ENCODE peak calls at places on chromosomes 4 and X, in nine cellular contexts. A is HFF-Myc, N is NCI-H774, R is astrocyte of the spinal cord, F is pancreas, D is MV-4-11, B is fibroblast of the aortic adventitia, Q is left ventricle myocardium inferior, G is colonic mucosa. Y is an unnamed sample.
A peak's percentile ranks its signal among the peaks of the same experiment; 100 is the strongest.

GRCh38 chr4:172692701-172693100 is 475.9 kb upstream of the GALNT7 start:
- DNase-seq in Q (no peak), D (no peak), G (no peak), B (no peak), R (no peak), N (no peak), A (no peak), F (no peak), Y (no peak)

GRCh38 chr4:186149872-186150271 is 41.5 kb upstream of the CYP4V2 start:
- DNase-seq in R (peak; percentile 12), Q (peak; percentile 52), F (peak; percentile 38), G (peak; percentile 49), A (no peak), D (no peak), N (no peak), B (peak; percentile 80), Y (no peak)

GRCh38 chr4:130336585-130337217 is 1240.7 kb downstream of the C4orf33 start:
- DNase-seq in D (no peak), R (peak; percentile 42), A (no peak), F (no peak), B (peak; percentile 51), G (no peak), Q (no peak), N (no peak), Y (no peak)

GRCh38 chr4:106444557-106444956 is 76.0 kb upstream of the GIMD1 start:
- DNase-seq in N (no peak), F (no peak), Q (no peak), A (peak; percentile 57), D (no peak), B (peak; percentile 33), G (no peak), R (peak; percentile 32), Y (no peak)

GRCh38 chr4:111066447-111066846 is 443.6 kb upstream of the PITX2 start:
- DNase-seq in G (no peak), F (no peak), N (no peak), B (peak; percentile 15), A (no peak), D (no peak), R (peak; percentile 46), Q (no peak), Y (no peak)

GRCh38 chr4:53376900-53377299 is 541 bp upstream of the FIP1L1 start:
- DNase-seq in A (no peak), Q (no peak), N (no peak), B (no peak), G (no peak), D (peak; percentile 22), F (no peak), R (no peak), Y (no peak)

GRCh38 chr4:60863442-60863841 is 336.7 kb upstream of the ADGRL3 start:
- DNase-seq in G (no peak), B (no peak), N (no peak), R (no peak), D (no peak), Q (no peak), F (no peak), A (no peak), Y (no peak)

GRCh38 chrX:10326578-10326977 is 169.8 kb downstream of the CLCN4 start:
- DNase-seq in A (peak; percentile 14), F (no peak), D (no peak), Q (no peak), N (no peak), R (no peak), B (peak; percentile 39), G (no peak), Y (no peak)

GRCh38 chr4:140103676-140104075 is 50.3 kb downstream of the MAML3 start:
- DNase-seq in N (no peak), A (no peak), G (no peak), B (peak; percentile 59), D (peak; percentile 73), Q (no peak), R (peak; percentile 80), F (no peak), Y (no peak)

GRCh38 chr4:173556398-173557131 is 26.5 kb upstream of the HAND2 start:
- DNase-seq in R (no peak), A (no peak), B (no peak), Q (no peak), G (no peak), D (no peak), F (no peak), N (no peak), Y (no peak)

GRCh38 chr4:8346838-8347605 is 77.5 kb downstream of the HTRA3 start:
- DNase-seq in F (no peak), R (no peak), G (no peak), A (no peak), B (no peak), Q (peak; percentile 18), D (no peak), N (no peak), Y (no peak)

GRCh38 chr4:87041142-87041541 is 106.3 kb downstream of the AFF1 start:
- DNase-seq in D (no peak), N (no peak), Q (no peak), R (no peak), B (peak; percentile 81), A (no peak), F (no peak), G (no peak), Y (no peak)

GRCh38 chr4:188374870-188375269 is 235.6 kb downstream of the TRIML1 start:
- DNase-seq in B (no peak), D (no peak), G (no peak), Q (no peak), F (no peak), R (no peak), N (peak; percentile 11), A (no peak), Y (no peak)

GRCh38 chrX:110108381-110108796 is 105.5 kb downstream of the TMEM164 start:
- DNase-seq in A (no peak), R (peak; percentile 37), Q (no peak), N (no peak), B (peak; percentile 29), F (no peak), G (no peak), D (peak; percentile 97), Y (no peak)

GRCh38 chr4:124872659-124873058 is 160.1 kb upstream of the ANKRD50 start:
- DNase-seq in Q (no peak), N (no peak), B (no peak), D (no peak), F (no peak), A (no peak), R (no peak), G (no peak), Y (no peak)

GRCh38 chrX:121308276-121308805 is 260.9 kb downstream of the GLUD2 start:
- DNase-seq in N (peak; percentile 26), F (no peak), B (peak; percentile 72), G (peak; percentile 16), R (peak; percentile 76), D (peak; percentile 35), A (peak; percentile 7), Q (no peak), Y (no peak)

GRCh38 chr4:15003441-15003890 is 1.2 kb downstream of the CPEB2 start:
- DNase-seq in A (no peak), F (peak; percentile 64), B (no peak), R (no peak), N (peak; percentile 30), G (peak; percentile 54), D (no peak), Q (peak; percentile 53), Y (no peak)

GRCh38 chr4:3287972-3288570 is 4.8 kb upstream of the RGS12 start:
- DNase-seq in Q (no peak), F (no peak), R (no peak), B (no peak), N (no peak), D (no peak), G (peak; percentile 14), A (no peak), Y (no peak)

GRCh38 chr4:2598661-2599654 is 62.5 kb downstream of the FAM193A start:
- DNase-seq in N (no peak), R (peak; percentile 22), A (no peak), Q (no peak), D (peak; percentile 61), G (no peak), B (no peak), F (no peak), Y (no peak)

GRCh38 chr4:139279723-139280620 is at the start of gene MGARP:
- DNase-seq in Q (peak; percentile 16), G (no peak), N (no peak), A (no peak), D (no peak), B (no peak), F (no peak), R (no peak), Y (no peak)

GRCh38 chrX:34956915-34957314 is 14.3 kb downstream of the FAM47B start:
- DNase-seq in A (no peak), R (peak; percentile 40), G (no peak), B (peak; percentile 52), Q (no peak), D (no peak), F (no peak), N (no peak), Y (no peak)

GRCh38 chr4:15001825-15002658 is at the start of gene CPEB2:
- DNase-seq in G (peak; percentile 95), Q (peak; percentile 96), A (peak; percentile 52), N (peak; percentile 91), R (peak; percentile 99), F (peak; percentile 94), B (peak; percentile 95), D (peak; percentile 94), Y (peak; percentile 95)

GRCh38 chr4:7672601-7673000 is 237.9 kb upstream of the PSAPL1 start:
- DNase-seq in D (peak; percentile 21), N (no peak), A (no peak), B (no peak), R (no peak), Q (no peak), G (no peak), F (no peak), Y (no peak)

GRCh38 chr4:52126946-52127345 is 75.8 kb downstream of the SPATA18 start:
- DNase-seq in R (peak; percentile 16), G (no peak), F (no peak), Q (no peak), N (no peak), B (peak; percentile 31), A (no peak), D (no peak), Y (no peak)

GRCh38 chrX:97860206-97860605 is 976.5 kb downstream of the RPA4 start:
- DNase-seq in B (no peak), D (no peak), R (peak; percentile 32), F (no peak), G (no peak), Q (no peak), N (no peak), A (no peak), Y (no peak)

GRCh38 chrX:38438321-38438720 is 85.9 kb downstream of the OTC start:
- DNase-seq in B (no peak), R (no peak), D (no peak), G (no peak), A (no peak), F (no peak), Q (no peak), N (no peak), Y (no peak)

GRCh38 chr4:122625156-122625555 is 4.3 kb upstream of the IL21 start:
- DNase-seq in R (no peak), Q (no peak), N (no peak), F (no peak), G (no peak), B (peak; percentile 42), A (no peak), D (no peak), Y (no peak)

GRCh38 chr4:42607011-42607726 is 49.7 kb downstream of the ATP8A1 start:
- DNase-seq in B (no peak), R (no peak), G (no peak), D (no peak), A (no peak), N (no peak), F (no peak), Q (no peak), Y (no peak)

GRCh38 chrX:41064028-41064427 is 21.2 kb upstream of the USP9X start:
- DNase-seq in N (no peak), Q (no peak), A (no peak), R (peak; percentile 46), D (no peak), G (no peak), B (peak; percentile 39), F (no peak), Y (no peak)

GRCh38 chr4:159290321-159291030 is 187.6 kb downstream of the RAPGEF2 start:
- DNase-seq in R (no peak), G (no peak), D (no peak), B (no peak), Q (no peak), F (no peak), A (no peak), N (no peak), Y (no peak)

GRCh38 chrX:46803140-46803539 is 33.7 kb upstream of the RP2 start:
- DNase-seq in G (no peak), A (no peak), D (no peak), B (peak; percentile 5), R (no peak), F (no peak), Q (no peak), N (no peak), Y (no peak)

Y was measured in esophagus squamous epithelium.